ENCODE peak calls at places on chromosomes 3 and 15, in four cellular contexts. One of them, this sample, is unnamed.
A peak's percentile ranks its signal among the peaks of the same experiment; 100 is the strongest.

GRCh38 chr3:177813322-177813721 is 616.0 kb upstream of the TBL1XR1 start:
- DNase-seq in ELF-1: no peak
- DNase-seq in naive B cell: no peak
- DNase-seq in effector memory CD8-positive, alpha-beta T cell: no peak
- DNase-seq in this sample: peak; percentile 55

GRCh38 chr3:132135628-132136333 is 101.0 kb upstream of the CPNE4 start:
- DNase-seq in ELF-1: peak; percentile 74
- DNase-seq in naive B cell: no peak
- DNase-seq in effector memory CD8-positive, alpha-beta T cell: no peak
- DNase-seq in this sample: no peak

GRCh38 chr3:63042866-63043265 is 167.7 kb upstream of the CADPS start:
- DNase-seq in ELF-1: no peak
- DNase-seq in naive B cell: no peak
- DNase-seq in effector memory CD8-positive, alpha-beta T cell: no peak
- DNase-seq in this sample: no peak

GRCh38 chr3:124410471-124410870 is 319.8 kb upstream of the UMPS start:
- DNase-seq in ELF-1: no peak
- DNase-seq in naive B cell: no peak
- DNase-seq in effector memory CD8-positive, alpha-beta T cell: no peak
- DNase-seq in this sample: no peak

GRCh38 chr15:65310431-65311137 is 6.1 kb downstream of the RNU5B-1 start:
- DNase-seq in ELF-1: no peak
- DNase-seq in naive B cell: no peak
- DNase-seq in effector memory CD8-positive, alpha-beta T cell: no peak
- DNase-seq in this sample: no peak

GRCh38 chr3:184796551-184796950 is 15.4 kb upstream of the VPS8 start:
- DNase-seq in ELF-1: peak; percentile 48
- DNase-seq in naive B cell: no peak
- DNase-seq in effector memory CD8-positive, alpha-beta T cell: no peak
- DNase-seq in this sample: no peak

GRCh38 chr3:120850326-120851295 is 57.4 kb upstream of the STXBP5L start:
- DNase-seq in ELF-1: no peak
- DNase-seq in naive B cell: no peak
- DNase-seq in effector memory CD8-positive, alpha-beta T cell: no peak
- DNase-seq in this sample: peak; percentile 20

GRCh38 chr15:69524296-69524695 is 71.7 kb downstream of the RPLP1 start:
- DNase-seq in ELF-1: peak; percentile 51
- DNase-seq in naive B cell: no peak
- DNase-seq in effector memory CD8-positive, alpha-beta T cell: no peak
- DNase-seq in this sample: no peak

GRCh38 chr3:133113526-133113925 is 75.3 kb downstream of the TMEM108 start:
- DNase-seq in ELF-1: no peak
- DNase-seq in naive B cell: no peak
- DNase-seq in effector memory CD8-positive, alpha-beta T cell: no peak
- DNase-seq in this sample: no peak

GRCh38 chr15:94844533-94845390 is 613.4 kb downstream of the MCTP2 start:
- DNase-seq in ELF-1: peak; percentile 54
- DNase-seq in naive B cell: no peak
- DNase-seq in effector memory CD8-positive, alpha-beta T cell: no peak
- DNase-seq in this sample: peak; percentile 49

GRCh38 chr15:39582286-39582976 is 1.6 kb downstream of the THBS1 start:
- DNase-seq in ELF-1: no peak
- DNase-seq in naive B cell: no peak
- DNase-seq in effector memory CD8-positive, alpha-beta T cell: no peak
- DNase-seq in this sample: no peak

GRCh38 chr15:29278436-29279099 is 8.9 kb upstream of the NSMCE3 start:
- DNase-seq in ELF-1: peak; percentile 28
- DNase-seq in naive B cell: no peak
- DNase-seq in effector memory CD8-positive, alpha-beta T cell: no peak
- DNase-seq in this sample: no peak

GRCh38 chr15:98648654-98649537 is 557 bp downstream of the IGF1R start:
- DNase-seq in ELF-1: peak; percentile 68
- DNase-seq in naive B cell: peak; percentile 29
- DNase-seq in effector memory CD8-positive, alpha-beta T cell: no peak
- DNase-seq in this sample: no peak

GRCh38 chr15:45588199-45588910 is 1.2 kb downstream of the BLOC1S6 start:
- DNase-seq in ELF-1: no peak
- DNase-seq in naive B cell: no peak
- DNase-seq in effector memory CD8-positive, alpha-beta T cell: no peak
- DNase-seq in this sample: no peak

GRCh38 chr3:120181632-120182031 is 87.4 kb upstream of the GSK3B start:
- DNase-seq in ELF-1: no peak
- DNase-seq in naive B cell: no peak
- DNase-seq in effector memory CD8-positive, alpha-beta T cell: no peak
- DNase-seq in this sample: peak; percentile 31

GRCh38 chr3:81451611-81452010 is 309.8 kb downstream of the GBE1 start:
- DNase-seq in ELF-1: no peak
- DNase-seq in naive B cell: no peak
- DNase-seq in effector memory CD8-positive, alpha-beta T cell: no peak
- DNase-seq in this sample: no peak

GRCh38 chr15:41115088-41115651 is 910 bp downstream of the INO80 start:
- DNase-seq in ELF-1: peak; percentile 59
- DNase-seq in naive B cell: no peak
- DNase-seq in effector memory CD8-positive, alpha-beta T cell: no peak
- DNase-seq in this sample: peak; percentile 2

GRCh38 chr15:74202461-74203401 is at the start of gene STRA6:
- DNase-seq in ELF-1: peak; percentile 97
- DNase-seq in naive B cell: no peak
- DNase-seq in effector memory CD8-positive, alpha-beta T cell: no peak
- DNase-seq in this sample: no peak

GRCh38 chr3:147119346-147119745 is 287.0 kb downstream of the ZIC4 start:
- DNase-seq in ELF-1: no peak
- DNase-seq in naive B cell: no peak
- DNase-seq in effector memory CD8-positive, alpha-beta T cell: no peak
- DNase-seq in this sample: no peak

GRCh38 chr15:85482896-85483295 is 102.5 kb downstream of the AKAP13 start:
- DNase-seq in ELF-1: peak; percentile 65
- DNase-seq in naive B cell: no peak
- DNase-seq in effector memory CD8-positive, alpha-beta T cell: no peak
- DNase-seq in this sample: no peak

GRCh38 chr3:177770821-177771220 is 573.5 kb upstream of the TBL1XR1 start:
- DNase-seq in ELF-1: no peak
- DNase-seq in naive B cell: no peak
- DNase-seq in effector memory CD8-positive, alpha-beta T cell: no peak
- DNase-seq in this sample: no peak

GRCh38 chr15:78056714-78057269 is 20.7 kb downstream of the TBC1D2B start:
- DNase-seq in ELF-1: no peak
- DNase-seq in naive B cell: peak; percentile 51
- DNase-seq in effector memory CD8-positive, alpha-beta T cell: no peak
- DNase-seq in this sample: no peak

GRCh38 chr3:5079761-5080160 is 42.3 kb upstream of the ARL8B start:
- DNase-seq in ELF-1: no peak
- DNase-seq in naive B cell: no peak
- DNase-seq in effector memory CD8-positive, alpha-beta T cell: no peak
- DNase-seq in this sample: no peak

GRCh38 chr15:68730491-68731317 is 90.0 kb downstream of the ANP32A start:
- DNase-seq in ELF-1: peak; percentile 74
- DNase-seq in naive B cell: no peak
- DNase-seq in effector memory CD8-positive, alpha-beta T cell: peak; percentile 5
- DNase-seq in this sample: peak; percentile 2

GRCh38 chr15:31344824-31345605 is 18.4 kb downstream of the KLF13 start:
- DNase-seq in ELF-1: no peak
- DNase-seq in naive B cell: no peak
- DNase-seq in effector memory CD8-positive, alpha-beta T cell: no peak
- DNase-seq in this sample: no peak

GRCh38 chr3:36164400-36164799 is 215.9 kb upstream of the STAC start:
- DNase-seq in ELF-1: no peak
- DNase-seq in naive B cell: no peak
- DNase-seq in effector memory CD8-positive, alpha-beta T cell: no peak
- DNase-seq in this sample: no peak

This sample was measured in NCI-H1092 treated with DMSO at 0.1 percent for 48 hours.